ENCODE peak calls at places on chromosomes 6 and 20, in five cellular contexts. V, E, U, Q and P are unnamed samples. For H3K4me1, the result is how much of the 10 kb centered on the place peaks cover.

GRCh38 chr6:27866370-27867050 is 45.7 kb downstream of the OR2B2 start:
- DNase-seq in V (no peak), E (peak), U (peak), Q (peak), P (peak)

GRCh38 chr6:12602342-12602741 is 114.2 kb upstream of the PHACTR1 start:
- DNase-seq in V (no peak), E (peak), U (no peak), Q (no peak), P (no peak)

GRCh38 chr6:27864906-27865883 is 47.0 kb downstream of the OR2B2 start:
- DNase-seq in V (peak), E (peak), U (peak), Q (peak), P (peak)

GRCh38 chr20:35592339-35592960 is 23.2 kb upstream of the SPAG4 start:
- DNase-seq in V (no peak), E (no peak), U (no peak), Q (no peak), P (no peak)

GRCh38 chr6:119484598-119484997 is 135.0 kb upstream of the MAN1A1 start:
- DNase-seq in V (no peak), E (no peak), U (no peak), Q (no peak), P (no peak)

GRCh38 chr6:47479156-47479541 is 1.6 kb downstream of the CD2AP start:
- DNase-seq in V (no peak), E (peak), U (no peak), Q (no peak), P (no peak)

GRCh38 chr6:143569035-143569434 is 57.5 kb upstream of the FUCA2 start:
- DNase-seq in V (no peak), E (no peak), U (no peak), Q (no peak), P (no peak)

GRCh38 chr6:165580139-165580538 is 82.9 kb downstream of the PDE10A start:
- DNase-seq in V (no peak), E (no peak), U (no peak), Q (no peak), P (no peak)

GRCh38 chr6:73329201-73329600 is 24.9 kb downstream of the DPPA5 start:
- DNase-seq in V (no peak), E (no peak), U (no peak), Q (no peak), P (no peak)

GRCh38 chr6:39812496-39812852 is 20.3 kb downstream of the DAAM2 start:
- DNase-seq in V (no peak), E (no peak), U (no peak), Q (no peak), P (no peak)

GRCh38 chr20:8364734-8365078 is 232.6 kb downstream of the PLCB1 start:
- DNase-seq in V (no peak), E (no peak), U (no peak), Q (no peak), P (no peak)

GRCh38 chr6:97048771-97049170 is 124.2 kb downstream of the KLHL32 start:
- DNase-seq in V (no peak), E (no peak), U (no peak), Q (no peak), P (no peak)

GRCh38 chr6:112218563-112218962 is 35.8 kb downstream of the LAMA4 start:
- DNase-seq in V (no peak), E (no peak), U (no peak), Q (no peak), P (no peak)

GRCh38 chr20:3193806-3194616 is 10.5 kb downstream of the DDRGK1 start:
- DNase-seq in V (no peak), E (no peak), U (no peak), Q (no peak), P (no peak)

GRCh38 chr20:13857304-13857703 is 72.5 kb downstream of the NDUFAF5 start:
- DNase-seq in V (no peak), E (no peak), U (peak), Q (peak), P (no peak)

GRCh38 chr6:112222111-112222726 is 32.1 kb downstream of the LAMA4 start:
- DNase-seq in V (no peak), E (peak), U (no peak), Q (no peak), P (no peak)

GRCh38 chr6:132512638-132513632 is at the start of gene STX7:
- DNase-seq in V (peak), E (peak), U (peak), Q (peak), P (peak)

GRCh38 chr6:150491131-150491795 is 108.4 kb upstream of the PLEKHG1 start:
- DNase-seq in V (no peak), E (no peak), U (no peak), Q (no peak), P (no peak)

GRCh38 chr6:36839819-36840379 is 655 bp upstream of the CPNE5 start:
- DNase-seq in V (no peak), E (no peak), U (no peak), Q (no peak), P (peak)

GRCh38 chr6:143581835-143582480 is 70.4 kb upstream of the FUCA2 start:
- DNase-seq in V (no peak), E (no peak), U (no peak), Q (no peak), P (no peak)

GRCh38 chr6:35675871-35676459 is 12.8 kb downstream of the FKBP5 start:
- DNase-seq in V (no peak), E (no peak), U (no peak), Q (no peak), P (no peak)

GRCh38 chr6:52544325-52545022 is 32.4 kb downstream of the TRAM2 start:
- DNase-seq in V (no peak), E (peak), U (no peak), Q (no peak), P (no peak)

GRCh38 chr6:152630832-152631231 is 6.3 kb downstream of the SYNE1 start:
- DNase-seq in V (no peak), E (no peak), U (no peak), Q (no peak), P (no peak)

GRCh38 chr6:15689586-15690450 is 27.0 kb upstream of the DTNBP1 start:
- DNase-seq in V (no peak), E (no peak), U (no peak), Q (no peak), P (no peak)

GRCh38 chr20:62740286-62741141 is 31.9 kb downstream of the NTSR1 start:
- DNase-seq in V (no peak), E (peak), U (no peak), Q (peak), P (peak)

GRCh38 chr6:123316733-123317323 is 319.9 kb downstream of the TRDN start:
- DNase-seq in V (no peak), E (no peak), U (no peak), Q (no peak), P (no peak)

GRCh38 chr6:30879684-30880427 is 4.5 kb upstream of the DDR1 start:
- DNase-seq in V (no peak), E (no peak), U (no peak), Q (no peak), P (no peak)

GRCh38 chr6:14838041-14838596 is 407.8 kb upstream of the JARID2 start:
- DNase-seq in V (no peak), E (no peak), U (no peak), Q (no peak), P (no peak)

GRCh38 chr6:56752009-56752408 is 109.3 kb upstream of the DST start:
- DNase-seq in V (no peak), E (no peak), U (no peak), Q (peak), P (no peak)

GRCh38 chr6:17959317-17959716 is 28.1 kb downstream of the KIF13A start:
- DNase-seq in V (no peak), E (no peak), U (no peak), Q (no peak), P (no peak)

GRCh38 chr6:17957488-17957887 is 29.9 kb downstream of the KIF13A start:
- DNase-seq in V (no peak), E (peak), U (no peak), Q (no peak), P (no peak)

GRCh38 chr6:17962436-17963031 is 24.9 kb downstream of the KIF13A start:
- DNase-seq in V (no peak), E (peak), U (peak), Q (peak), P (no peak)

GRCh38 chr6:17957904-17958303 is 29.5 kb downstream of the KIF13A start:
- DNase-seq in V (no peak), E (no peak), U (no peak), Q (no peak), P (no peak)
- H3K4me1 ChIP-seq in V (under half), E (under half), U (under half), Q (under half), P (under half)

DNA sequence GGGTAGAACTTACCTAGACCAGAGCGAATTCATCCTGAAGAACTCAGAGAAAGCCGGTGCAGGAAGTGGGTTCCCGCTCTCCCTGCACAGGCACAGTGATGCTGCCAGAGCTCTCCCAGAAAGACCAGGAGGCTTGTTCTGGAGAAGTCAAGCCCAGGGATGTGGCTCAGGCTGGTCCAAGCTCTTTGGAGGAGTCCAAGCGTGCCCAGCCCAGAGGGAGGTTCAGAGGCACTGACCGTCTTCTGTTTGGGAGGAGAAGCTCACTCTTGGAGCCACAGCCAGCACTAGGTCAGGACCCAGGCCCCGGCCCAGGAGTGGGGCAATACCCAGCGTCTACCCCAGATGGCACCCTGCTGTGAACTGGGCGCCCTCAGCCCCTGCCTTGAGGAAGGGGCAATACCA is 1.5 kb upstream of the PMEPA1 start:
- DNase-seq in V (no peak), E (no peak), U (no peak), Q (no peak), P (no peak)
- H3K4me1 ChIP-seq in V (under half), E (under half), U (under half), Q (half or more), P (under half)

DNA sequence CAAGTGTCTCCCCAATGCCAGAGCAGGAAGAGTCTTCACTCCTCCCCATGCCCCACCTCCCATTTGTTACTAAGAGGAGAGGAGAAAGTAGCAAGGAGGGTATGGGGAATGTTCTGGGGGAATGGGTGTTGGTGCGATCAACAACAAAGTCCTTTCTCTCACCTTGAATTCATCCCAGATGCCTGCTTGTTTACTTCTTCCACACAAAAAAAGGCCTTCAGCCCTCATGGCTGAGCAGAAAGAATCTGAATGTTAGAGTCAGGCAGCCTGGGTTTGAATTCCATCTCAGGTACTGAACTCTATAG is 9.9 kb downstream of the MOG start:
- DNase-seq in V (peak), E (no peak), U (no peak), Q (no peak), P (no peak)
- H3K4me1 ChIP-seq in V (under half), E (under half), U (under half), Q (under half), P (under half)

DNA sequence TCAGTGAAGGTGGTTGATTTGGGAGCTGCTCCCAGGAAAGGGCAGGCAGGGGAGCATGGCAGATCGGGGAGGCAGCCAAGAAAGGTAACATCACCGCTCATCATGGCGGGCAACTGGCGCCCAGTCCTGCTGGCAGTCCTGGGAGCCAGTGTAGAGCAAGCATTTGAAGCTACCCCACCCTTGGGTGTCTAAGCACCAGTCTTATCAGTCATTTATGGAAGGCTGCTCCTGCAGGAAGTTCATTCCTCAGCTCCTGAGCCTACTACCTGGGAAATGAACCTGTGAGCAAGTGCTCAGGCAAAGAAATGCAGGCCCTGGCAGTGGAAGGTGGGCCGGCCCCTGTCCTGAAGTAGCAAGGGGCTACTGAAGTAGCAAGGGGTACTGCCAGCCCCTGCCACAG is 41.5 kb downstream of the BANF2 start:
- DNase-seq in V (no peak), E (no peak), U (no peak), Q (no peak), P (no peak)
- H3K4me1 ChIP-seq in V (under half), E (under half), U (under half), Q (under half), P (under half)

DNA sequence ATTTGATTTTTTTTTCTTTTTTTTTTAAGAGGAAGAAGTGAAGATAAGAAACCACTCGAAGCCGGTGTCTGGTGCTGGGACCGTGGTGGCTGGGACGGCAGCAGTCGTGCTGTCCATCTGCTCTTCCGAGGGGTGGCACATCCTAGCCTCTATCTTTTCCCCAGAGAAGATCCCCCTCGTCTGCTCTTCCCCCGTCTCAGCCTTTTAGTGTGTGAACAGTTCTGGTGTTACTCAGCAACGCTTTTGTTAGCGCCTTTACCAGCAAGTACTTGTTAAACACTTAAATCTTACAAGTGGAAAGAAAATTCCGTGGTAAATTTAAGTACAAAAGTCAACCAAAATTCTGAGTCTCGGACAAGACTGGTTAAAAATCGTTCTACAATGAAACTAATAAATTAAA is 90.1 kb downstream of the RSPH3 start:
- DNase-seq in V (peak), E (no peak), U (no peak), Q (no peak), P (no peak)
- H3K4me1 ChIP-seq in V (under half), E (under half), U (under half), Q (under half), P (under half)

GRCh38 chr6:129685640-129686031 is 24.3 kb downstream of the ARHGAP18 start:
- DNase-seq in V (no peak), E (no peak), U (no peak), Q (no peak), P (no peak)
- H3K4me1 ChIP-seq in V (under half), E (under half), U (half or more), Q (half or more), P (under half)

DNA sequence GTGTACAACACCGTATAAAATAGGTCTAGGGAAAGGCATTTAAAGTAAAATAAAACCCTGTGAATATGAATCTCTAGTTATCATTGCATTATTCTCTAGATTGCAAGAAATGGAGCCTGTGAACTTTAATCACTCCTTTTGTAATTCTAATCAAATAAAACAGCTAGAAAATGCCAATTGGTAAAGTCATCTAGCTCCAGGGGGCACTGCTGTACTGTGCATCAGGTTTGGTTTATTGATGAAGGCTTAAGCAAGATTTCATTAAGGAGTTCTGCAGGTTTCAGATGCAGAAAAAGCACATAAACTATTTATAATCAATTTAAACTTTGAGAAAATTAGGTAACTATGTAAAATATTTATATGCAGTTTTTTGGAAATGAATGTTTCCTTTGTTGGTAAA is 645.0 kb downstream of the PHF3 start:
- DNase-seq in V (no peak), E (no peak), U (no peak), Q (no peak), P (no peak)
- H3K4me1 ChIP-seq in V (under half), E (under half), U (under half), Q (under half), P (under half)

GRCh38 chr20:37194616-37195015 is 15.3 kb upstream of the MROH8 start:
- DNase-seq in V (no peak), E (no peak), U (no peak), Q (no peak), P (no peak)

GRCh38 chr20:37190354-37190753 is 11.0 kb upstream of the MROH8 start:
- DNase-seq in V (no peak), E (no peak), U (no peak), Q (no peak), P (no peak)

GRCh38 chr20:37193821-37194220 is 14.5 kb upstream of the MROH8 start:
- DNase-seq in V (no peak), E (no peak), U (no peak), Q (no peak), P (no peak)

GRCh38 chr20:37193226-37193625 is 13.9 kb upstream of the MROH8 start:
- DNase-seq in V (no peak), E (no peak), U (no peak), Q (no peak), P (no peak)

DNA sequence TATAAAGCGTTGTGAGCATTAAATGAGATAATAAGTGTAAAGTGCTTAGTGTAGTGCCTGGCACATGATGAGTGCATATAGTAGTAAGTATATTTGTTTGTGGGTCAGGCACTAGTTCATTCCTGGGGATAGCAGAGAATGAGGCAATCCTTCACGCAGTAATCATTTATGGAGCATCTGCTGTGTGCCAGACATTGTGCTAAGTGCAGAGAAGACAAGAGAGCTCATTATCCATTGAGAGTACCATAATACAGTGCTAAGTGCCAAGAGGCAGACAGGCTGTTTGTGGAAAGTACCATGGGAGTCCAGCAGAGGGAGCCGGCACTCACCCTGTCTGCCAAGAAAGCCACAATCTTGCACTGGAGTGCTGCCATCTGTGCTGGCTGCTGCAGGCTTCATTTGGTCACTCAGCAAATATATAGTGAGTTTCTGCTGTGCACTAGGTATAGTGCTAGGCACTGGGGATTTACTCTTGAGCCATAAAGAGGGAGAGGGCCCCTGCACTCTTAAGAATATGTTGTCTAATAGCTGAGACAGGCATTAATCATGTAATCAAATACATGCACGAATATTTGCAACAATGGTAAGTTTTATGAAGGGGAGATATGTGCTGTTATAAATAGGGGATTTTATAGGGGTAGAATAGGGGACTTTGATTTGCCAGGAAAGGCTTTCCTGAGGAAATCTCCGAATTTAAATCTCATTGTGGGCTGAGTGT is 12.9 kb upstream of the MROH8 start:
- DNase-seq in V (peak), E (peak), U (peak), Q (peak), P (peak)
- H3K4me1 ChIP-seq in V (under half), E (under half), U (under half), Q (under half), P (under half)

GRCh38 chr6:139161169-139161568 is 26.3 kb downstream of the HECA start:
- DNase-seq in V (no peak), E (peak), U (no peak), Q (peak), P (peak)
- H3K4me1 ChIP-seq in V (under half), E (under half), U (under half), Q (half or more), P (half or more)